ENCODE peak calls at places on chromosome 3, in eight cellular contexts. N is PC-9; K is cardiac muscle cell; X is H7; B is BE2C; P is foreskin fibroblast; J is CD8-positive, alpha-beta T cell; Q is aorta. A is an unnamed sample.

GRCh38 chr3:121718205-121718846 is 31.2 kb downstream of the GOLGB1 start:
- DNase-seq in N (no peak), K (no peak), X (no peak), B (no peak), P (no peak), J (peak; percentile 1), Q (no peak), A (no peak)

GRCh38 chr3:129398803-129399144 is 29.7 kb downstream of the EFCAB12 start:
- DNase-seq in N (no peak), K (peak; percentile 37), X (no peak), B (peak; percentile 28), P (no peak), J (peak; percentile 1), Q (no peak), A (no peak)

GRCh38 chr3:32570426-32571191 is at the start of gene DYNC1LI1:
- DNase-seq in N (peak; percentile 62), K (peak; percentile 97), X (peak; percentile 96), B (peak; percentile 92), P (peak; percentile 89), J (peak; percentile 93), Q (peak; percentile 99), A (peak; percentile 45)

GRCh38 chr3:187325632-187326031 is 34.1 kb upstream of the MASP1 start:
- DNase-seq in N (no peak), K (no peak), X (no peak), B (no peak), P (no peak), J (no peak), Q (no peak), A (no peak)

GRCh38 chr3:36480916-36481648 is 100.8 kb downstream of the STAC start:
- DNase-seq in N (no peak), K (no peak), X (no peak), B (no peak), P (no peak), J (no peak), Q (no peak), A (peak; percentile 84)

GRCh38 chr3:136250862-136251460 is 821 bp downstream of the PCCB start:
- DNase-seq in N (no peak), K (peak; percentile 8), X (peak; percentile 34), B (peak; percentile 64), P (peak; percentile 28), J (peak; percentile 6), Q (peak; percentile 80), A (no peak)

GRCh38 chr3:9178697-9179096 is 70.7 kb downstream of the SRGAP3 start:
- DNase-seq in N (no peak), K (no peak), X (no peak), B (no peak), P (no peak), J (no peak), Q (no peak), A (no peak)

GRCh38 chr3:43765417-43766030 is 74.8 kb downstream of the ABHD5 start:
- DNase-seq in N (peak; percentile 53), K (peak; percentile 39), X (no peak), B (no peak), P (peak; percentile 50), J (no peak), Q (no peak), A (no peak)

GRCh38 chr3:190116551-190117067 is 4.1 kb downstream of the P3H2 start:
- DNase-seq in N (peak; percentile 70), K (no peak), X (peak; percentile 36), B (no peak), P (no peak), J (no peak), Q (no peak), A (no peak)

GRCh38 chr3:190120161-190121060 is at the start of gene P3H2:
- DNase-seq in N (peak; percentile 84), K (peak; percentile 95), X (peak; percentile 93), B (peak; percentile 73), P (peak; percentile 92), J (no peak), Q (peak; percentile 93), A (no peak)

GRCh38 chr3:190121061-190121765 is 516 bp upstream of the P3H2 start:
- DNase-seq in N (no peak), K (no peak), X (no peak), B (no peak), P (no peak), J (no peak), Q (no peak), A (no peak)

GRCh38 chr3:190119734-190120133 is 963 bp downstream of the P3H2 start:
- DNase-seq in N (no peak), K (no peak), X (no peak), B (no peak), P (no peak), J (no peak), Q (no peak), A (no peak)

DNA sequence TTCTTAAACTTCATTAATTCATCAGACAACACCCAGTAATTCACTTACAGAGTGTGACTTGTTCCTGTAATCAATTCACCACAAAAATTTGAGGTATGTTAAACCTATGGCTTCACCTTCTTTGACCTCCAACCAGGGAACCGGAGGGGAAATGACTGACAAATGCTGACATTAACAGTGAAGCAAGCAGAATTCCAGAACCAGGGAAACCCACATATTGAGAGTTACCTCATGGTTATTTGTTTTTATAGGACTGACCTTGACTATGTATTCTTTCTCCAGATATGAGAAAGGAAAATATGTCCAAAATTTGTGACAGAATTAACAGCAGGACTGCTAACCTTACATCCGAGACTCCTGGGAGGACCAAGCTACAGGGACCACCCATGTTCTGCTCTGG is 2.7 kb downstream of the P3H2 start:
- DNase-seq in N (peak; percentile 69), K (no peak), X (no peak), B (no peak), P (no peak), J (no peak), Q (no peak), A (no peak)
- H3K4me3 ChIP-seq in N (no peak overlapping the region), K (no peak overlapping the region), X (no peak overlapping the region), B (no peak overlapping the region), P (no peak overlapping the region), J (no peak overlapping the region), Q (no peak overlapping the region), A (no peak overlapping the region)

GRCh38 chr3:50226888-50227389 is 9.1 kb upstream of the GNAI2 start:
- DNase-seq in N (peak; percentile 53), K (peak; percentile 43), X (no peak), B (no peak), P (no peak), J (peak; percentile 28), Q (peak; percentile 85), A (no peak)
- H3K4me3 ChIP-seq in N (peak overlapping the region; percentile 64), K (peak overlapping the region; percentile 49), X (peak overlapping the region; percentile 50), B (peak overlapping the region; percentile 50), P (peak overlapping the region; percentile 66), J (peak overlapping the region; percentile 65), Q (peak overlapping the region; percentile 19), A (peak overlapping the region; percentile 83)

GRCh38 chr3:51830986-51831385 is 30.4 kb upstream of the IQCF2 start:
- DNase-seq in N (no peak), K (no peak), X (no peak), B (no peak), P (no peak), J (no peak), Q (no peak), A (no peak)

DNA sequence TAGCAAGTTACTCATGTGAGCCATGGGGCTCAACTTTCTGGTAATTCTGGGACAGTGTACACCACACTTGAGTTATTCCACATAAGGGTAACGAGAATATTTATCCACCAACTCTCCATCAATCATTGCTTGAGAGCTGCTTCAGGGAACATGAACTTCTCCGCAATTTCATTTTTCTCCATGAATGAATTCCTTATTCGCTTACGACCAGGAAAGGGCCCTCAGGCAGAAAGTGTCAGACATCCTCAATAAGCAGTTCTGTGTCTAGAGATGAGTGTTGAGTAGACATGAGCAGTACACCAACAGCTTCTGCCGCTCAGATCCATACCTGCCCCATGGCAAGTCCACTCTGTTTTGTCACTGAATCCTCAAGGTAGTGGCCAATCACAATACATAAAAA is 24.8 kb upstream of the IQCF2 start:
- DNase-seq in N (no peak), K (no peak), X (no peak), B (no peak), P (no peak), J (no peak), Q (no peak), A (no peak)
- H3K4me3 ChIP-seq in N (no peak overlapping the region), K (no peak overlapping the region), X (no peak overlapping the region), B (no peak overlapping the region), P (no peak overlapping the region), J (no peak overlapping the region), Q (no peak overlapping the region), A (no peak overlapping the region)

DNA sequence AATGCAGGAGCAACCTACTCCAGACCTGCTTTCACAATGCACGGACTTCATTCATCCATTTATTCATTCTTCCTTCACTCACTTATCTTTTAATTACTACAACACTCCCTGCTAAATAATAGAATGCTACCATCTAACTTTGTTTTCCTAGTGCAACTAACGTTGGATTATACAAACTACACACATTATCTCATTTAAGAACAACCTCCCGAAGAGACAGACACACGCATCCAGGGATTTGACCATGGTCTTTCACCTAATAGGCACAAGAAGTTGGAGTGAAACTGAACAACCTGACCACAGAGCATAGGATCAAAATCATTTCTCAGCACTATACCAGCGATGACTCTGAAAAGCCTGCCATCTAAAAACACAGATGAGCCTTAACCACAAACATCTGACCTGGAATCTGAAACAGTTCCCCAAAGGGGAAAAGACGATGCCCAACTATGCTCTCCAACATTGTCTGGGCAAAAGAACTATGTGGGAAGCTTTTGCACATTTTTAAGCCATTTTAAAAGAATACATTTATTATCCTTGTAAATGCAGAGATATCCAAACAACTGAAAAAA is 21.0 kb downstream of the ZNF385D start:
- DNase-seq in N (no peak), K (no peak), X (no peak), B (no peak), P (peak; percentile 57), J (no peak), Q (no peak), A (no peak)
- H3K4me3 ChIP-seq in N (no peak overlapping the region), K (no peak overlapping the region), X (no peak overlapping the region), B (no peak overlapping the region), P (no peak overlapping the region), J (no peak overlapping the region), Q (no peak overlapping the region), A (no peak overlapping the region)

GRCh38 chr3:23763040-23763477 is 42.7 kb upstream of the UBE2E1 start:
- DNase-seq in N (no peak), K (peak; percentile 68), X (peak; percentile 36), B (no peak), P (no peak), J (no peak), Q (no peak), A (no peak)
- H3K4me3 ChIP-seq in N (no peak overlapping the region), K (no peak overlapping the region), X (no peak overlapping the region), B (peak overlapping the region; percentile 4), P (peak overlapping the region; percentile 54), J (no peak overlapping the region), Q (peak overlapping the region; percentile 62), A (peak overlapping the region; percentile 18)

A was measured in BJ.